ENCODE peak calls at places on chromosomes 13 and 19, in ten cellular contexts. R, B, T, M, L, W, Q, V, X and O are unnamed samples.

GRCh38 chr13:101695870-101696516 is 243.5 kb downstream of the ITGBL1 start:
- DNase-seq in B (no peak), V (no peak), T (peak), R (no peak), X (no peak), L (no peak), W (no peak), M (no peak), Q (no peak), O (no peak)

GRCh38 chr13:110471833-110472162 is 89.7 kb downstream of the RAB20 start:
- DNase-seq in T (peak), Q (no peak), B (peak), R (no peak), X (peak), W (peak), L (peak), V (peak), M (no peak), O (no peak)

GRCh38 chr19:7926021-7926726 is at the start of gene CTXN1:
- DNase-seq in W (peak), M (no peak), T (no peak), V (no peak), L (peak), Q (no peak), R (peak), X (no peak), B (peak), O (peak)

GRCh38 chr13:51764184-51765141 is 39.5 kb downstream of the DHRS12 start:
- DNase-seq in V (peak), R (peak), W (peak), L (no peak), B (peak), X (peak), Q (peak), M (no peak), T (peak), O (no peak)

GRCh38 chr19:35856546-35857149 is at the start of gene KIRREL2:
- DNase-seq in R (no peak), B (no peak), X (no peak), L (peak), Q (no peak), M (no peak), T (no peak), W (no peak), V (no peak), O (no peak)

GRCh38 chr19:43526884-43527859 is at the start of gene ETHE1:
- DNase-seq in R (peak), B (peak), L (peak), M (peak), Q (peak), W (peak), V (peak), T (peak), X (peak), O (peak)

GRCh38 chr19:46902402-46902766 is 41.6 kb downstream of the ARHGAP35 start:
- DNase-seq in Q (no peak), R (no peak), L (no peak), V (no peak), W (no peak), T (no peak), M (no peak), X (peak), B (no peak), O (peak)

GRCh38 chr19:4130635-4131438 is 6.9 kb upstream of the MAP2K2 start:
- DNase-seq in B (peak), T (no peak), V (peak), W (no peak), R (no peak), Q (no peak), X (peak), L (no peak), M (no peak), O (peak)

GRCh38 chr19:30856786-30857185 is 484.6 kb downstream of the ZNF536 start:
- DNase-seq in Q (no peak), M (no peak), X (no peak), V (no peak), L (no peak), B (no peak), T (no peak), R (no peak), W (no peak), O (no peak)

GRCh38 chr13:110358381-110358780 is 51.3 kb downstream of the COL4A2 start:
- DNase-seq in L (no peak), V (no peak), M (no peak), X (no peak), B (no peak), Q (no peak), W (peak), R (no peak), T (no peak), O (no peak)

GRCh38 chr13:33957497-33957905 is 139.6 kb downstream of the RFC3 start:
- DNase-seq in V (no peak), R (no peak), W (no peak), T (no peak), L (no peak), B (no peak), X (no peak), M (no peak), Q (no peak), O (no peak)

GRCh38 chr13:37277435-37278144 is 172.1 kb upstream of the CSNK1A1L start:
- DNase-seq in L (no peak), B (peak), W (no peak), T (no peak), R (no peak), Q (no peak), M (no peak), X (peak), V (no peak), O (peak)

GRCh38 chr19:43675269-43675879 is 5.4 kb upstream of the PLAUR start:
- DNase-seq in Q (no peak), B (peak), T (no peak), X (peak), L (no peak), W (no peak), V (peak), R (no peak), M (no peak), O (peak)

GRCh38 chr19:29467824-29468401 is 57.9 kb upstream of the VSTM2B start:
- DNase-seq in T (no peak), M (no peak), X (peak), Q (peak), L (peak), W (no peak), R (no peak), B (peak), V (no peak), O (peak)

GRCh38 chr13:24868874-24869273 is 104.9 kb downstream of the RNF17 start:
- DNase-seq in Q (no peak), W (no peak), M (no peak), R (no peak), B (no peak), T (no peak), X (no peak), V (no peak), L (no peak), O (no peak)

GRCh38 chr19:4582980-4583842 is 23.7 kb upstream of the SEMA6B start:
- DNase-seq in W (no peak), Q (no peak), V (no peak), B (no peak), T (no peak), R (no peak), M (no peak), L (no peak), X (no peak), O (no peak)

GRCh38 chr19:51422053-51422448 is 4.6 kb upstream of the SIGLEC10 start:
- DNase-seq in T (peak), M (no peak), Q (peak), B (peak), R (no peak), W (peak), V (peak), X (peak), L (peak), O (peak)

GRCh38 chr13:59477011-59477410 is 686.7 kb downstream of the DIAPH3 start:
- DNase-seq in T (no peak), Q (no peak), W (no peak), V (no peak), M (no peak), R (no peak), B (no peak), L (peak), X (no peak), O (no peak)

GRCh38 chr13:95536629-95537241 is 15.8 kb upstream of the CLDN10 start:
- DNase-seq in Q (no peak), R (no peak), T (no peak), W (no peak), X (peak), M (no peak), L (peak), B (peak), V (no peak), O (no peak)
- TF ChIP-seq CTCF in Q (peak), R (peak), T (peak), W (peak), X (peak), M (peak), L (peak), B (peak), V (peak), O (peak)

DNA sequence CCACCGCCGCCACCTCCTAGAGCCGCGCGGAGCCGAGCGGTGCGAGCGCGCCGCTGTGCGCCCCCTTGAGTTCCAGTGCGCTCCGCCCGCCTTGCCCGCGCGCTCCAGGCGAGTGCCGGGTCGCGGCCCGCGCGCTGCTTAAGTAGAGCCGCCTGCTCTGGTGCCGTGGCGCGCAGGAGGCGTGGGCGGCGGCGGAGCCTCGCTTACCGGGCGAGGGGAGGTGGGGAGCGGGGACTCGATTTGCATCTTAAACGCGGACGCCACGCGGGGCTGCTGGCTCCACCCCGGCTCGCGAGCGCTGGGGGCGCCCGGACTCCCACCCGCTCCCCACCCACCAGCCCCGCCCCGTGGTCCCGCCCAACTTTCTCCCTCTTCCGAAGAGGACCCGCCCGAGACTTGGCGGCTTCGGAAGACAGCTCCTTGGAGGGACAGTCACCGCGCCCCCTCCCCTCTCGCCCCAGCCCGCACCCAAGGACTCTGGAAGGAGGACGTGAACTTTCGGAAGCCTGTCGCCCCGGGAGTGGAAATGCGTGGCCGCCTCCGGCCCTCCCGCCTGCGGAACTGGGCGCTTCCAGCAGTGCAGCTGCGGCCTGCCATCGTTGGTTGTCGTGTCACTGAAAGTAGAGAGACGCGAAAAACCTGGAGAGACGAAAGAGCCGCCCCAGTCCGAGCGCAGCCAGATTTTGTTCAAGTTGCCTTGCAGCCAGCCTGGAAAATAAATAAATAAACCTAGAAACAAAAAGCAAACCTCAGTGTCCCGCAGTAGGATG is at the start of gene KCTD12:
- DNase-seq in X (peak), R (peak), T (peak), M (peak), L (peak), W (peak), B (peak), Q (peak), V (peak), O (peak)
- H3K27ac ChIP-seq in X (peak), R (peak), T (peak), M (peak), L (no peak), W (peak), B (peak), Q (peak), V (peak), O (peak)

DNA sequence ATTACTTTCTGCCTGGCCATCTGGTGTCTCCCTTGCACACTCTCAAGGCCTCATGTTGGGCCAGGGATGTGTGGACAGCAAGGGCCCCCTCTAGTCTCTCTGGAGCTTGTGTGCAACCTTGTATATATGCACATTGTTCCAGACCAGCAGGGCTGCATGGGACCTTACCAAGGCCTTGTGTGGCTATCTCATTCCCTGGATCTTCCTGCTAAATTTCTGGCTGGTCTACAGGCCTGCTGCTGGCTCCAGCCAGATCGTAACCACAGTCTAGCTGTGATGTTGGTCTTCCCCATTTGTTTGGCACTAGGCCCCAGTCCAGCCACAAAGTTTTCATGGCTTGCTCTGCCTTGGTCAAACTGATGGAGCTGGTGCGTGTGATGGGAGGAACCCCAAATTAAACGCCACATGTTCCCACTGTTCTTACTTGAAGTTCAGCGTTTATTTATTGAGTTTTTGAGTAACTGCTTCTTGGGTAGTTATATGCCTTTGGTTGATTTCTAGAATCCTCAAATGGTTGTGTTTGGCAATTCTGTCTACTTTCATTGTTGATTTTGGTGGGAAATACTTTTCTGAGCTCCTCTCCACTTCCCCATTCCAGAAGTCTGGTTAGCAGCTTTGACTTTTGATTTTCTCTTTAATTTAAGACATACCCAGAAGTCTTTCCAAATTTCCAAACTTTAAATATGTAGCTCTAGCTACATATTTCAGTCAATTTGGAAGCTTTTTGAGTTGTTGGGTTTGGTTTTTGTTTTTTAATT is 56.4 kb downstream of the SIPA1L3 start:
- DNase-seq in Q (no peak), V (peak), M (no peak), L (peak), R (no peak), T (no peak), B (peak), X (peak), W (no peak), O (no peak)
- TF ChIP-seq CTCF in Q (no peak), V (no peak), M (no peak), L (peak), R (no peak), T (no peak), B (no peak), X (no peak), W (no peak), O (no peak)

DNA sequence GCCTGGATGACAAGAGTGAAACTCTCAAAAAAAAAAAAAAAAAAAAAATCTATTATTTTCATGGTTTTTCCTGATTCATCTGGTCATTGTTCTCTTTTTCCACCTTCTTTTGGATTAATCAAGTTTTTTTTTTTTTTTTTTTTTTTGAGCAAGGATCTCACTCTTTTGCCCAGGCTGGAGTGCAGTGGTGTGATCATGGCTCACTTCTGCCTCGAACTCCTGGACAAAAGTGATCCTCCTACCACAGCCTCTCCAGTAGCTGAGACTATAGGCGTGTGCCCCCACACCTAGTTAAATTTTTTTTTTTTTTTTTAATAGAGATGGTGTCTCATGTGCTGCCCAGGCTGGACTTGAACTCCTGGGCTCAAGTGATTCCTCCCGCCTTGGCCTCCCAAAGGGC is 27.7 kb downstream of the BLOC1S3 start:
- DNase-seq in V (no peak), Q (no peak), M (no peak), R (no peak), W (no peak), B (no peak), X (no peak), L (no peak), T (no peak), O (no peak)
- H3K27ac ChIP-seq in V (no peak), Q (no peak), M (no peak), R (no peak), W (no peak), B (no peak), X (no peak), L (no peak), T (no peak), O (no peak)

GRCh38 chr19:49213791-49214190 is 56.2 kb downstream of the TRPM4 start:
- DNase-seq in B (no peak), W (no peak), Q (no peak), X (no peak), V (no peak), M (no peak), R (no peak), T (no peak), L (no peak), O (no peak)
- TF ChIP-seq CTCF in B (no peak), W (no peak), Q (no peak), X (no peak), V (peak), M (no peak), R (no peak), T (no peak), L (peak), O (no peak)

GRCh38 chr13:113813749-113814434 is 50.0 kb downstream of the GAS6 start:
- DNase-seq in V (no peak), L (no peak), M (no peak), R (peak), W (no peak), T (no peak), X (no peak), Q (no peak), B (peak), O (no peak)

GRCh38 chr13:113811081-113811928 is 52.3 kb downstream of the TMEM255B start:
- DNase-seq in Q (no peak), L (no peak), B (no peak), R (no peak), M (no peak), T (no peak), V (no peak), W (no peak), X (no peak), O (no peak)

GRCh38 chr13:113814435-113814821 is 49.4 kb downstream of the GAS6 start:
- DNase-seq in L (no peak), W (no peak), R (no peak), M (no peak), X (peak), B (peak), T (no peak), Q (no peak), V (peak), O (no peak)

GRCh38 chr13:113812140-113813036 is 51.5 kb downstream of the GAS6 start:
- DNase-seq in L (no peak), X (no peak), V (no peak), M (no peak), Q (no peak), B (no peak), W (no peak), T (no peak), R (no peak), O (no peak)

GRCh38 chr13:113813070-113813748 is 50.7 kb downstream of the GAS6 start:
- DNase-seq in V (no peak), B (no peak), R (no peak), M (no peak), L (no peak), T (no peak), X (no peak), Q (no peak), W (no peak), O (no peak)
- H3K27ac ChIP-seq in V (no peak), B (peak), R (no peak), M (peak), L (no peak), T (no peak), X (no peak), Q (no peak), W (peak), O (peak)